ENCODE peak calls at places on chromosome 6, in five cellular contexts. J is ovary; W is endothelial cell; A is CD4-positive, alpha-beta T cell; S is pancreas. I is an unnamed sample.

GRCh38 chr6:37171141-37171969 is 1.4 kb downstream of the PIM1 start:
- DNase-seq in J (peak; percentile 74), W (peak; percentile 28), A (peak; percentile 33), S (peak; percentile 63), I (peak; percentile 49)

GRCh38 chr6:72977114-72977513 is 248.2 kb downstream of the KHDC1L start:
- DNase-seq in J (no peak), W (no peak), A (no peak), S (no peak), I (no peak)

GRCh38 chr6:116384727-116385461 is 14.1 kb downstream of the DSE start:
- DNase-seq in J (no peak), W (no peak), A (no peak), S (no peak), I (no peak)

GRCh38 chr6:87333033-87333432 is 4.0 kb upstream of the GJB7 start:
- DNase-seq in J (no peak), W (no peak), A (no peak), S (no peak), I (no peak)

GRCh38 chr6:97215157-97215769 is 67.8 kb downstream of the MMS22L start:
- DNase-seq in J (no peak), W (peak; percentile 40), A (no peak), S (peak; percentile 15), I (no peak)

GRCh38 chr6:29530671-29531310 is 28.7 kb downstream of the UBD start:
- DNase-seq in J (no peak), W (no peak), A (no peak), S (no peak), I (no peak)

GRCh38 chr6:13303668-13304017 is 24.7 kb downstream of the TBC1D7 start:
- DNase-seq in J (peak; percentile 84), W (no peak), A (no peak), S (no peak), I (peak; percentile 70)

GRCh38 chr6:158496700-158497099 is 63.2 kb upstream of the TMEM181 start:
- DNase-seq in J (no peak), W (no peak), A (no peak), S (no peak), I (no peak)

GRCh38 chr6:147081210-147081609 is 123.0 kb upstream of the STXBP5 start:
- DNase-seq in J (no peak), W (no peak), A (no peak), S (no peak), I (no peak)

GRCh38 chr6:47029865-47030561 is 12.1 kb downstream of the ADGRF1 start:
- DNase-seq in J (no peak), W (no peak), A (no peak), S (no peak), I (no peak)

GRCh38 chr6:136685540-136686108 is 106.7 kb downstream of the MAP3K5 start:
- DNase-seq in J (no peak), W (no peak), A (no peak), S (peak; percentile 40), I (no peak)

GRCh38 chr6:167426620-167427019 is 101.7 kb downstream of the TTLL2 start:
- DNase-seq in J (no peak), W (no peak), A (no peak), S (no peak), I (no peak)

GRCh38 chr6:134416501-134417154 is 98.7 kb upstream of the SGK1 start:
- DNase-seq in J (no peak), W (no peak), A (no peak), S (no peak), I (no peak)

GRCh38 chr6:150857062-150857905 is 8.2 kb upstream of the MTHFD1L start:
- DNase-seq in J (no peak), W (no peak), A (no peak), S (no peak), I (no peak)

GRCh38 chr6:156598316-156598715 is 178.9 kb upstream of the ARID1B start:
- DNase-seq in J (no peak), W (no peak), A (no peak), S (no peak), I (no peak)

GRCh38 chr6:76803038-76803580 is 660.2 kb downstream of the HTR1B start:
- DNase-seq in J (no peak), W (no peak), A (no peak), S (no peak), I (no peak)

GRCh38 chr6:47307362-47308222 is 2.1 kb downstream of the TNFRSF21 start:
- DNase-seq in J (no peak), W (no peak), A (no peak), S (no peak), I (no peak)

GRCh38 chr6:29924731-29925130 is 17.6 kb upstream of the HLA-A start:
- DNase-seq in J (no peak), W (no peak), A (no peak), S (no peak), I (peak; percentile 66)

DNA sequence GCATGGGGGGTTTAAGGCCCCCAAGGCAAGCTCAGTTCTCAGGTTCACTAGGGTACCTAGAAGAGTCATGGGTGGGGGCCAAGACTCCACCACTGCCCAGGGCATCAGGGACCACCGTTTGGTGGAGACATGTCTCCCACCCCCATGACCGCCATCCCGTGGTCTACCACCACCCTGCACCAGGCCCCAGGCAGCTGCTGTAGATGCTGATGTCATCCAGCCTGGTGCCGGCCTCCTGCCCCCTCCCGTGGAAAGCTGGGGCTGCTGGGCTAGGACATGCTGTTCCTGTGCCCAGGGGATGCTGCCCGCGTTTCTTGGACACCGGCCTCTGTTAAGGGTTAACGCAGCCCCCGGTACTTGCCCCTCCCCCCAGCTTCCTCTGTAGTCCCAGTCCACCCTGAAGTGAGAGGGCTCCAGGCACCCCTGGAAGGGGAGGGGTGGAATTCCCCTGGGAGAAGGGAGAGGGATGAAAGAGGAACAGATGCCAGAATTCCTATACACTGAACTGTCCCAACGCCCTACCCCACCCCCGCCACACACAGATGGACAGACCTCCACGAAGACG is 587 bp downstream of the IP6K3 start:
- DNase-seq in J (peak; percentile 51), W (no peak), A (no peak), S (no peak), I (no peak)
- TF ChIP-seq CTCF in J (no peak), W (no peak), A (no peak), S (no peak), I (no peak)

GRCh38 chr6:3913077-3913957 is 64.1 kb downstream of the FAM50B start:
- DNase-seq in J (no peak), W (no peak), A (no peak), S (peak; percentile 87), I (no peak)

GRCh38 chr6:3912366-3913076 is 63.3 kb downstream of the FAM50B start:
- DNase-seq in J (no peak), W (no peak), A (no peak), S (no peak), I (no peak)

GRCh38 chr6:3911130-3911529 is 62.0 kb downstream of the FAM50B start:
- DNase-seq in J (no peak), W (no peak), A (no peak), S (no peak), I (no peak)

GRCh38 chr6:3910264-3910663 is 61.1 kb downstream of the FAM50B start:
- DNase-seq in J (no peak), W (no peak), A (no peak), S (no peak), I (no peak)

DNA sequence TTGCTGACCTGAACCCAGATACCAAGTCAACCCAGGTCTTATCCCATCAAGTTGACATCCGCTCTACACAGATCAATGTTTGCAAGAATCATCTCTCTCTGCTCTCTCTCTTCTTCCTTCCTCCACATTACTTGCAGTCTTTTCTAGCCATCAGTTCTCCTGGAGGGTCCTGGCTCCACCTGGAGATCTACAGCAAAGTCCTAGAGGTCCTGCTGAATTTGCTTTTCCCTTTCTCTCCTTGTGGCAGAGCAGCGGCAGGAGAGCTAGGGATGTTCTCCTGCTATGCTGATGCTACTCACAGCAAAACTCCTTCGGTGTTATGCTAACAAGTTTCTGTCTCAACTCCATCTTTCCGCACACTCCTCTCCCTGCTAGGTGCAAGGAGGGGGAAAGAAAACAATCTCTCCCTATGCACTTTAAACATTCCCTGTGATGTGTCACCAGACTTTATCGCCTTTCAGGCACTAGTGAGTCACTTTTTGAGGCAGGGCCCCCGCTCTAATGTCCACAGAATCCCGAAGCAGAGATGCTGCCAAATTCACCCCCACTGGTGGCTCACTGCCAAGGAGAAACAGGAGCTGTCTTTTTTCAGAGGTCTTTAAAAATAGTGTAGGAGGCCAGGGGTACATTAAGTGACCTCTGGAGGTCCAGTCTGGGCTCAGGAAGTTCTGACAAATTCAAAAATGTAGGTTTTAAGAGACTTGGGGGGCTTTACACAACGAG is 62.6 kb downstream of the FAM50B start:
- DNase-seq in J (peak; percentile 79), W (no peak), A (no peak), S (peak; percentile 75), I (no peak)
- TF ChIP-seq CTCF in J (no peak), W (no peak), A (no peak), S (no peak), I (no peak)

GRCh38 chr6:20875369-20875963 is 341.2 kb downstream of the CDKAL1 start:
- DNase-seq in J (no peak), W (peak; percentile 21), A (no peak), S (no peak), I (no peak)
- TF ChIP-seq CTCF in J (no peak), W (no peak), A (no peak), S (no peak), I (no peak)

GRCh38 chr6:93621400-93621799 is 202.0 kb upstream of the EPHA7 start:
- DNase-seq in J (no peak), W (no peak), A (no peak), S (no peak), I (no peak)
- TF ChIP-seq CTCF in J (no peak), W (no peak), A (no peak), S (no peak), I (no peak)

DNA sequence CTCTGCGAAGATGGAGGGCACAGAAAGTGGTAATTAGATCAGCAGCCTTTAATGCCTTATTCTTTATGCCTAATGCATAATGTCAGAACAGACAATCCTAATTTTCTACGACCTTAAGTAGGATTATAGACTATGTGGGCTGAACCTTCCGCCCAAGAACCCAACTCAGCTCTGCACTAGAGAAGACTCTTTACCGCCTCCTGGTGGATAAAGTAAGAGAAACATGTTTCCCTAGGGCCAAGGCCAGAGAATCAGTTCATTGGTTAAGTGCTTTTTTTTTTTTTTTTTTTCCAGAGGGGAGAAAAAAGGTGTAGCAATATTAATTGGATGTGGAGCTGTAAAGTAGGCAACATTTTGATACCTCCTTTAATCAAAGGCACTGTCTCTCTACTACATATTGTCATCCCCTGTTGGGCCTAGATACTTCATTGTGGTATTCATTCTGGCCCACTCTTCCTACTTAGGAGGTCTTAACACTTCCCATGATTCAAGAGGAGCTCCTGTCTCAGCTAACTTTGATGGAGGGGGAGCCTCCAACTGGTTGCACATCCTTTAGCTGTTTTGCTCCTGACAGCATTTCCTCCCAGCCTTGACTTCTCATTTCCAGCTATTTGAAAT is 124.9 kb upstream of the NRN1 start:
- DNase-seq in J (no peak), W (peak; percentile 23), A (no peak), S (no peak), I (peak; percentile 9)
- TF ChIP-seq CTCF in J (no peak), W (peak; percentile 71), A (peak; percentile 36), S (peak; percentile 16), I (peak; percentile 60)

I was measured in activated CD8-positive, alpha-beta T cell treated with anti-CD3 and anti-CD28 coated beads for 36 hours.